ENCODE peak calls at places on chromosomes 12 and 14, in ten cellular contexts. N, I, K, L, S, R, T, B, W and H are unnamed samples.

GRCh38 chr14:102688290-102688689 is 89.0 kb upstream of the TRAF3 start:
- DNase-seq in N (no peak), I (no peak), K (no peak), L (no peak), S (no peak), R (no peak), T (no peak), B (no peak), W (no peak), H (no peak)

GRCh38 chr12:64900540-64900939 is 76.1 kb downstream of the TBC1D30 start:
- DNase-seq in N (no peak), I (no peak), K (no peak), L (no peak), S (no peak), R (no peak), T (no peak), B (no peak), W (no peak), H (no peak)

GRCh38 chr12:118960865-118961264 is 20.5 kb upstream of the SRRM4 start:
- DNase-seq in N (no peak), I (no peak), K (no peak), L (no peak), S (no peak), R (no peak), T (no peak), B (no peak), W (no peak), H (no peak)

GRCh38 chr12:3803865-3804472 is 51.1 kb upstream of the CRACR2A start:
- DNase-seq in N (peak), I (peak), K (peak), L (peak), S (peak), R (peak), T (peak), B (peak), W (peak), H (peak)

GRCh38 chr12:17456486-17456885 is 633.5 kb downstream of the RERGL start:
- DNase-seq in N (no peak), I (no peak), K (no peak), L (no peak), S (no peak), R (no peak), T (no peak), B (no peak), W (no peak), H (no peak)

GRCh38 chr14:52023518-52023917 is 34.2 kb downstream of the RTRAF start:
- DNase-seq in N (no peak), I (no peak), K (no peak), L (no peak), S (no peak), R (no peak), T (no peak), B (no peak), W (no peak), H (no peak)

GRCh38 chr12:20599757-20600156 is 95.4 kb upstream of the SLCO1C1 start:
- DNase-seq in N (no peak), I (no peak), K (no peak), L (no peak), S (no peak), R (no peak), T (no peak), B (no peak), W (no peak), H (no peak)

GRCh38 chr14:39956372-39956771 is 524.1 kb upstream of the FBXO33 start:
- DNase-seq in N (no peak), I (no peak), K (no peak), L (no peak), S (no peak), R (no peak), T (no peak), B (no peak), W (peak), H (no peak)

GRCh38 chr14:95389471-95390011 is 69.8 kb upstream of the CLMN start:
- DNase-seq in N (no peak), I (peak), K (no peak), L (no peak), S (no peak), R (peak), T (no peak), B (peak), W (no peak), H (no peak)

GRCh38 chr12:91316825-91317224 is 134.2 kb upstream of the DCN start:
- DNase-seq in N (no peak), I (no peak), K (no peak), L (no peak), S (no peak), R (no peak), T (no peak), B (no peak), W (no peak), H (no peak)

GRCh38 chr12:122813310-122813713 is 21.9 kb upstream of the HIP1R start:
- DNase-seq in N (no peak), I (no peak), K (no peak), L (peak), S (no peak), R (no peak), T (no peak), B (no peak), W (no peak), H (no peak)

GRCh38 chr12:44154128-44154527 is 318.2 kb downstream of the TMEM117 start:
- DNase-seq in N (no peak), I (no peak), K (no peak), L (no peak), S (no peak), R (no peak), T (no peak), B (no peak), W (no peak), H (no peak)

GRCh38 chr14:32382704-32383103 is 53.6 kb downstream of the AKAP6 start:
- DNase-seq in N (no peak), I (no peak), K (no peak), L (no peak), S (no peak), R (no peak), T (no peak), B (peak), W (peak), H (peak)

GRCh38 chr12:26744697-26745440 is 88.1 kb downstream of the ITPR2 start:
- DNase-seq in N (peak), I (no peak), K (no peak), L (no peak), S (no peak), R (no peak), T (no peak), B (no peak), W (no peak), H (peak)

GRCh38 chr12:32989705-32990104 is 93.1 kb upstream of the PKP2 start:
- DNase-seq in N (no peak), I (no peak), K (no peak), L (no peak), S (no peak), R (no peak), T (no peak), B (no peak), W (no peak), H (no peak)

GRCh38 chr14:85315891-85316290 is 214.1 kb upstream of the FLRT2 start:
- DNase-seq in N (no peak), I (no peak), K (no peak), L (no peak), S (no peak), R (no peak), T (no peak), B (no peak), W (no peak), H (no peak)